ENCODE peak calls at places on chromosomes 7 and 10, in nine cellular contexts. O is GM23338; N is H9; M is left ventricle myocardium inferior; Z is cardiac muscle cell; R is CD4-positive, alpha-beta T cell; D is fibroblast of lung; W is heart right ventricle; I is brain microvascular endothelial cell. Y is an unnamed sample.

GRCh38 chr10:87767253-87767652 is 50.8 kb downstream of the ATAD1 start:
- DNase-seq in I (peak), M (no peak), R (no peak), D (peak), W (no peak), O (peak), N (no peak), Z (peak), Y (no peak)

GRCh38 chr7:106284516-106285050 is at the start of gene NAMPT:
- DNase-seq in I (no peak), M (peak), Z (no peak), R (peak), D (peak), O (peak), N (peak), W (peak), Y (no peak)

GRCh38 chr7:85464042-85464651 is 277.3 kb upstream of the SEMA3D start:
- DNase-seq in W (no peak), Z (peak), N (no peak), R (no peak), O (peak), M (no peak), I (no peak), D (no peak), Y (no peak)

GRCh38 chr10:124217906-124218769 is 124.7 kb upstream of the CHST15 start:
- DNase-seq in Z (no peak), R (no peak), I (no peak), M (no peak), O (peak), D (no peak), N (peak), W (no peak), Y (peak)

GRCh38 chr7:34675749-34676374 is 17.8 kb downstream of the NPSR1 start:
- DNase-seq in I (no peak), Z (peak), R (no peak), O (peak), N (peak), D (peak), M (no peak), W (no peak), Y (no peak)

GRCh38 chr7:119842786-119843185 is 430.2 kb upstream of the KCND2 start:
- DNase-seq in M (no peak), D (no peak), N (peak), W (no peak), Z (no peak), O (peak), R (no peak), I (no peak), Y (no peak)

GRCh38 chr7:16975712-16976111 is 93.9 kb upstream of the AGR3 start:
- DNase-seq in M (no peak), N (no peak), D (no peak), W (no peak), R (no peak), I (no peak), Z (no peak), O (no peak), Y (no peak)

GRCh38 chr7:84258628-84259027 is 64.0 kb upstream of the SEMA3A start:
- DNase-seq in Z (peak), I (no peak), W (no peak), R (no peak), O (no peak), N (no peak), M (no peak), D (peak), Y (no peak)

GRCh38 chr10:33803248-33803647 is 468.8 kb upstream of the NRP1 start:
- DNase-seq in Z (peak), I (peak), W (no peak), N (no peak), R (no peak), O (no peak), D (peak), M (no peak), Y (peak)

GRCh38 chr10:25933653-25934608 is at the start of gene MYO3A:
- DNase-seq in O (peak), R (no peak), D (no peak), W (no peak), M (no peak), N (peak), I (no peak), Z (peak), Y (no peak)

GRCh38 chr10:124014416-124015154 is 78.8 kb downstream of the CHST15 start:
- DNase-seq in D (no peak), I (no peak), R (no peak), N (no peak), W (no peak), Z (no peak), O (no peak), M (no peak), Y (no peak)

GRCh38 chr7:100801833-100802568 is 25.3 kb downstream of the EPHB4 start:
- DNase-seq in M (peak), N (peak), D (peak), W (no peak), Z (peak), I (peak), O (no peak), R (no peak), Y (peak)

GRCh38 chr10:46247808-46248569 is 38.8 kb upstream of the ANTXRL start:
- DNase-seq in W (no peak), R (no peak), N (peak), Z (no peak), D (no peak), M (peak), I (no peak), O (no peak), Y (no peak)

GRCh38 chr10:3502606-3503005 is 282.4 kb downstream of the KLF6 start:
- DNase-seq in R (no peak), W (no peak), I (no peak), M (no peak), D (no peak), Z (no peak), O (peak), N (no peak), Y (no peak)

GRCh38 chr10:103021897-103022286 is 103.8 kb downstream of the CNNM2 start:
- DNase-seq in M (no peak), R (no peak), N (no peak), W (no peak), Z (peak), I (peak), D (peak), O (no peak), Y (no peak)

GRCh38 chr10:122286872-122287271 is 15.8 kb downstream of the BTBD16 start:
- DNase-seq in Z (peak), O (peak), I (peak), W (peak), D (peak), N (peak), M (peak), R (no peak), Y (peak)

GRCh38 chr7:94529516-94529915 is 19.9 kb downstream of the CASD1 start:
- DNase-seq in Z (peak), I (peak), D (peak), O (no peak), M (no peak), N (no peak), W (no peak), R (no peak), Y (no peak)

GRCh38 chr10:17244712-17245365 is 16.8 kb downstream of the VIM start:
- DNase-seq in O (no peak), W (no peak), N (no peak), Z (no peak), R (no peak), I (no peak), D (peak), M (no peak), Y (no peak)

GRCh38 chr10:5669609-5670008 is 3.2 kb upstream of the ASB13 start:
- DNase-seq in M (no peak), I (no peak), O (no peak), N (no peak), D (no peak), Z (no peak), W (no peak), R (no peak), Y (no peak)

GRCh38 chr10:5668429-5668828 is 2.0 kb upstream of the ASB13 start:
- DNase-seq in I (no peak), Z (no peak), O (no peak), D (no peak), W (no peak), R (no peak), M (no peak), N (no peak), Y (no peak)

GRCh38 chr10:5663692-5664427 is 2.5 kb downstream of the ASB13 start:
- DNase-seq in R (no peak), O (peak), W (no peak), Z (no peak), M (no peak), N (peak), I (no peak), D (no peak), Y (no peak)

GRCh38 chr10:5665380-5666323 is 743 bp downstream of the ASB13 start:
- DNase-seq in I (no peak), M (peak), N (no peak), D (peak), W (no peak), R (no peak), O (peak), Z (no peak), Y (peak)

DNA sequence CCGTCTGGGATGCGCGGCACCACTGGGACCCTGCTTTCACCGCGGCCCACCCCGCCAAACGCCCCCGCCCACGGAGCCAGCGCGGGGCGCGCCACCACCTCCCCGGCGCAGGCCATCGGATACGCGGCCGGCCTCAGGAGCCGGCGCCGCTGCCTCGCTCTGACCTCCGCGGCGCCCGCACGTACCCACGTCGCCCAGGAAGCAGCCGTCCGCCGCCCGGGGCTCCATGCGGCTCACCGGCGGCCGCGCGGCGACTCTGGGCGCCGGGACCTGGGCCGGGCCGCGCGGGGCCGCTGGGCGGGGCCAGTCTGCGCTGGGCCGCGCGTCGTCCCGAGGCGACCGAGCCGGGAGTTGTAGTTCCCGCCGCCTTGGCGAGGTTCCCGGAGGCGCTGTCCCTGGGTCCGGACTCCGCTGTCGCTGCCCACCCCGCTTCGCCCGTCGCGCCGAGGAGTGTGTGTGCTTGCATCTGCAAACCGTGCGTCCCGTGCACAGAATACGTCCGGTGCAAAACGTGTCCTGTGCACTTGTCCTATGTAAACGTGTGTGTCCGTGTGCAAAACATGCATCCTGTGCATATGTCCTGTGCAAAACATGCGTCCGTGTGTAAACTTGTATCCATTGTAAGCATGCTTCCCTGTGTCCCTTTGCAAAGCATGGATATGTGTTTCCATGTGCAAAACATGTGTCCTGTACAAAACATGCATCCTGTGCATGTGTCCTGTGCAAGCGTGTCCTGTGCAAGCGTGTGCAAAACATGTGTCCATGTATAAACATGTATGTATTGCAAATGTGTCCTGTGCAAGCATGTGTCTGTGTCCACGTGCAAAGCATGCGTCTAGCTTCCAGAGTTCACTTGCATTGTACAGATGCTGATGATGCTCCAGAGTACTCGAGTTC is at the start of gene ASB13:
- DNase-seq in W (peak), R (no peak), O (peak), I (no peak), D (peak), Z (peak), N (peak), M (peak), Y (no peak)
- TF ChIP-seq CTCF in W (no peak), R (no peak), O (peak), I (no peak), D (no peak), Z (no peak), N (no peak), M (peak), Y (no peak)

GRCh38 chr7:74466196-74466813 is 12.6 kb downstream of the GTF2IRD1 start:
- DNase-seq in W (peak), R (no peak), D (no peak), N (no peak), M (peak), I (no peak), O (no peak), Z (no peak), Y (no peak)
- H3K27ac ChIP-seq in W (peak), R (no peak), D (no peak), N (no peak), M (peak), I (no peak), O (peak), Z (peak), Y (no peak)

DNA sequence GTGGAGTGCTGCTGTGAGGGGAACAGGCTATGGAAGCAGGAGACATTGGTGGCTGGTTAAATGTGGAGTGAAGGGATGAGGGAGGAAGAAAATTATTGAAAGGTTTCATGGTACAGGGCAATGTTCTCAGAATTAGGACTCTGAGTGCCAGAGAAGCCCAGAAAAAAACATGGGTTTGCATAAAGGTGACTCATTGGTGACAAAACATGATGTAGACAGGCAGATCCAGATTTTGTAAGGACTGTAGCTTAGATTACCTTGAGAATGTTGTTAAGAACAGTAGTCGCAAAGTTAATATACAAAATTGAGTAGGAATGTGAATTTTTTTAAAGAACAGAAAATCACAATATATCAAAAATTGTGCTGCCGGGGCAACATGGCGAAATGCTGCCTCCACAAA is 134.9 kb upstream of the ZNF438 start:
- DNase-seq in R (no peak), N (no peak), O (no peak), W (no peak), I (no peak), Z (no peak), M (no peak), D (no peak), Y (no peak)
- TF ChIP-seq CTCF in R (no peak), N (no peak), O (no peak), W (no peak), I (no peak), Z (no peak), M (no peak), D (no peak), Y (no peak)

GRCh38 chr7:8131694-8132605 is 130.0 kb downstream of the ICA1 start:
- DNase-seq in D (no peak), Z (no peak), N (no peak), M (no peak), R (peak), O (no peak), I (no peak), W (no peak), Y (peak)
- H3K27ac ChIP-seq in D (no peak), Z (no peak), N (no peak), M (no peak), R (peak), O (no peak), I (no peak), W (no peak), Y (no peak)

DNA sequence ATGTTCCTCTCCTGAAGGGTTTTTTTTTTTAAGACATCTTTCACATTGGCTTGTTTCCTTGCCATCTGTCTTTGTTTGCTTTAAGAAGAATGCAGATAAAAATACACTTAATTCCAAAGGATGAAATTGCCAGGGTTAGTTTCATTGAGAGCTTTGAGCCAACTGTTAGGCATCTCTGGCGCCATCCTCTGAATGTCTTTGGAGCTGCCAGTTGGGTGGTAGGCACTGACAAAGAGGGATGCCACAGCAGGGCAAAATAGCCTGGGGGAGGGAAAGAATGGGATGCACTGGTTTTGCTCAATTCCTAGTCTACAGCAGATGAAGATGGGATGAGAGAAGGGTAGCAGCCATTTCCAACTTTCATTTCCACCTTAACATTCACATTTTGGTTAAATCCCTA is 399.2 kb downstream of the SORCS1 start:
- DNase-seq in D (no peak), Z (no peak), W (no peak), R (no peak), O (peak), N (peak), M (no peak), I (no peak), Y (no peak)
- TF ChIP-seq CTCF in D (no peak), Z (no peak), W (no peak), R (no peak), O (peak), N (peak), M (no peak), I (no peak), Y (no peak)

DNA sequence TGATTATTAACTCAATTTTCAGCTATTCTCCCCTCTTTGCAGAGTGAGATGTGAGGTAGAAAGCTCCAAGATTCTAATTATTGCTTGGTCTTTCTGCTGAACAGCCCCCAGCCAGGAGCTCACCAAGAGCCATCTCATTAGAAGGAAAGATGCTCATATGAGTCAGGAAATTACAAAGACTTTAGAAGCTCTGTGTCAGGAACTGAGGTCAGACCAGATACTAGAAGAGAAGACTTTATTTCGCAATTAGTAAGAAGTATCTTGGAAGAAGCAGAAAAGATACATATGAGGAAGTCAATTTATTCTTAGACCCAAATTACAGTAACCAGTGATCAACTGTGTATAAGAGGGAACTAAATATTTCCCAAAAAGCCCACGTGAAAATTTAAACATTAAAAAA is 626.9 kb downstream of the ZWINT start:
- DNase-seq in D (no peak), N (no peak), W (no peak), O (no peak), Z (no peak), I (no peak), M (no peak), R (no peak), Y (no peak)
- H3K27ac ChIP-seq in D (no peak), N (no peak), W (no peak), O (no peak), Z (no peak), I (no peak), M (no peak), R (no peak), Y (no peak)

DNA sequence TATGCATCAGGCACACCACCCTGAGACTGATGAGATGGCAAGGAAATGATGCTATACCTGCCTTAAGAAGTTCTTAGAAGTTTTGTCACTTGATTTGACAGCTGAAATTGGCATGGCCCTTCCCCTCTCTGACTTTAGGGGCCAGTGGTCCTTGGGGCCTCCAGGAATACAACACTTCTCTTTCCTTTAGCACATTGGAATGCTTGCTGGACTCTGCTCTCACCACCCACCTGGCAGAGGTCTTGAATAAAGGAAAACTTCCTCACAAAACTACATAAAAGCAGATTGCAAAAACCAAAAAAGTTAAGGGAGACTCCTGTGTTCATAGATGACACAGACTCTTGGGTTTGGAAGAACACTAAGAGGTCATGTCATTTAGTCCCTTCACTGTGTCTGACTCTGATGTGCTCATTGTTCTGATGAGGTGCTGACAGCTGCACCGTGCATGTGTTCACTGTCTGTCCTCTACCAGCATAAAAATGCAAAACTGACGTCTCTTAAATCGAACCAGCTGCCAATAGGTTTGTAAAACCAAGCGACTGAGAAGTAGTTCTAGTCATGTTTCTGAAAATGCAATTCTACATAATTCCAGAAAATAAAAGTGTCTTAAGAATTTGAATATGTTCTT is 11.4 kb downstream of the BLNK start:
- DNase-seq in N (no peak), O (no peak), M (no peak), W (no peak), I (no peak), Z (no peak), D (no peak), R (no peak), Y (no peak)
- TF ChIP-seq CTCF in N (no peak), O (no peak), M (no peak), W (no peak), I (no peak), Z (no peak), D (no peak), R (no peak), Y (no peak)